ENCODE peak calls at places on chromosomes 1 and 21, in four cellular contexts. O is pancreas, S is ascending aorta, W is stomach. T is an unnamed sample.

GRCh38 chr1:21926814-21927530 is 10.1 kb downstream of the HSPG2 start:
- DNase-seq in O (no peak), S (peak; percentile 92), W (no peak), T (no peak)

GRCh38 chr1:161082483-161082882 is 6.9 kb downstream of the NECTIN4 start:
- DNase-seq in O (no peak), S (no peak), W (no peak), T (no peak)

GRCh38 chr1:99638853-99639252 is 7.1 kb upstream of the PALMD start:
- DNase-seq in O (no peak), S (no peak), W (no peak), T (no peak)

GRCh38 chr1:33032126-33032869 is 4.4 kb downstream of the AK2 start:
- DNase-seq in O (no peak), S (no peak), W (no peak), T (no peak)

GRCh38 chr1:91764471-91765115 is 121.4 kb downstream of the TGFBR3 start:
- DNase-seq in O (no peak), S (peak; percentile 52), W (no peak), T (no peak)

GRCh38 chr1:153357076-153357852 is 390 bp upstream of the S100A9 start:
- DNase-seq in O (no peak), S (peak; percentile 76), W (peak; percentile 46), T (no peak)

GRCh38 chr1:9438431-9439073 is 100.7 kb upstream of the SLC25A33 start:
- DNase-seq in O (peak; percentile 78), S (peak; percentile 90), W (peak; percentile 44), T (no peak)

GRCh38 chr21:46322351-46323226 is 1.1 kb downstream of the C21orf58 start:
- DNase-seq in O (peak; percentile 32), S (no peak), W (no peak), T (no peak)

GRCh38 chr1:202112864-202113689 is 9.6 kb upstream of the GPR37L1 start:
- DNase-seq in O (peak; percentile 81), S (no peak), W (peak; percentile 66), T (no peak)

T was measured in cerebellar nuclear complex.